ENCODE peak calls at places on chromosomes 7 and 10, in ten cellular contexts. Q is MM.1S, E is psoas muscle, M is skeletal muscle cell, R is BJ, L is colonic mucosa, K is sigmoid colon, U is tibial nerve, V is heart left ventricle, Z is tibial artery. N is an unnamed sample.
A peak's percentile ranks its signal among the peaks of the same experiment; 100 is the strongest.

GRCh38 chr7:31084226-31084625 is 32.1 kb downstream of the ADCYAP1R1 start:
- DNase-seq in R (no peak), M (no peak), U (no peak), E (no peak), K (peak; percentile 49), V (no peak), Z (no peak), Q (no peak), L (no peak), N (peak; percentile 23)

GRCh38 chr7:122833888-122834570 is 52.2 kb downstream of the CADPS2 start:
- DNase-seq in U (no peak), M (no peak), R (no peak), Z (no peak), L (no peak), V (no peak), K (no peak), Q (no peak), E (no peak), N (no peak)

GRCh38 chr7:50502001-50502684 is 52.0 kb upstream of the FIGNL1 start:
- DNase-seq in K (peak; percentile 95), Q (no peak), V (peak; percentile 85), U (peak; percentile 35), L (peak; percentile 44), M (peak; percentile 100), R (peak; percentile 47), E (peak; percentile 88), Z (peak; percentile 89), N (no peak)

GRCh38 chr7:145050415-145050814 is 214.6 kb upstream of the TPK1 start:
- DNase-seq in M (no peak), Z (no peak), R (no peak), Q (no peak), K (no peak), U (no peak), E (no peak), L (no peak), V (no peak), N (no peak)

GRCh38 chr7:146655928-146656797 is 539.6 kb downstream of the CNTNAP2 start:
- DNase-seq in M (no peak), V (no peak), R (no peak), U (no peak), K (no peak), Q (peak; percentile 94), L (no peak), E (no peak), Z (no peak), N (no peak)

GRCh38 chr7:155983176-155983815 is 171.0 kb upstream of the SHH start:
- DNase-seq in V (peak; percentile 14), M (no peak), Q (no peak), Z (no peak), E (no peak), U (peak; percentile 7), K (peak; percentile 51), R (no peak), L (no peak), N (no peak)

GRCh38 chr10:3400368-3400767 is 227.8 kb upstream of the PITRM1 start:
- DNase-seq in R (no peak), M (no peak), L (no peak), E (no peak), Q (no peak), K (no peak), U (no peak), V (no peak), Z (no peak), N (no peak)

GRCh38 chr7:2972531-2973161 is 71.0 kb downstream of the CARD11 start:
- DNase-seq in Q (no peak), E (no peak), K (peak; percentile 15), L (no peak), U (no peak), V (no peak), Z (no peak), R (no peak), M (no peak), N (no peak)

GRCh38 chr7:156827587-156828203 is 65.3 kb downstream of the LMBR1 start:
- DNase-seq in K (no peak), V (no peak), M (peak; percentile 1), E (no peak), Q (peak; percentile 22), Z (no peak), R (no peak), U (no peak), L (no peak), N (no peak)

GRCh38 chr7:51350195-51350896 is 33.7 kb upstream of the COBL start:
- DNase-seq in V (no peak), E (no peak), L (peak; percentile 85), U (no peak), Z (no peak), R (no peak), M (peak; percentile 46), K (no peak), Q (no peak), N (no peak)

GRCh38 chr7:84188811-84189405 is 5.7 kb downstream of the SEMA3A start:
- DNase-seq in M (no peak), L (no peak), V (no peak), Z (no peak), K (no peak), E (no peak), U (no peak), Q (peak; percentile 39), R (no peak), N (no peak)

GRCh38 chr10:28503114-28503513 is 29.8 kb upstream of the WAC start:
- DNase-seq in L (peak; percentile 83), K (no peak), E (no peak), U (no peak), Z (no peak), Q (no peak), R (no peak), M (no peak), V (peak; percentile 30), N (no peak)

GRCh38 chr10:124019886-124020797 is 73.3 kb downstream of the CHST15 start:
- DNase-seq in K (no peak), M (no peak), Q (no peak), U (no peak), Z (no peak), L (no peak), V (no peak), E (no peak), R (no peak), N (no peak)

GRCh38 chr7:6170571-6171531 is 101.6 kb downstream of the CYTH3 start:
- DNase-seq in V (no peak), M (no peak), R (no peak), L (no peak), K (no peak), E (no peak), Q (no peak), U (no peak), Z (no peak), N (no peak)
- H3K4me3 ChIP-seq in V (no peak overlapping the region), M (no peak overlapping the region), R (no peak overlapping the region), L (no peak overlapping the region), K (peak overlapping the region; percentile 15), E (peak overlapping the region; percentile 18), Q (no peak overlapping the region), U (no peak overlapping the region), Z (no peak overlapping the region), N (peak overlapping the region; percentile 14)

GRCh38 chr7:37212526-37212925 is 236.1 kb downstream of the ELMO1 start:
- DNase-seq in V (no peak), E (no peak), L (no peak), M (no peak), K (no peak), U (no peak), Z (no peak), Q (peak; percentile 60), R (no peak), N (no peak)
- H3K4me3 ChIP-seq in V (no peak overlapping the region), E (no peak overlapping the region), L (no peak overlapping the region), M (no peak overlapping the region), K (no peak overlapping the region), U (no peak overlapping the region), Z (no peak overlapping the region), Q (no peak overlapping the region), R (no peak overlapping the region), N (no peak overlapping the region)

DNA sequence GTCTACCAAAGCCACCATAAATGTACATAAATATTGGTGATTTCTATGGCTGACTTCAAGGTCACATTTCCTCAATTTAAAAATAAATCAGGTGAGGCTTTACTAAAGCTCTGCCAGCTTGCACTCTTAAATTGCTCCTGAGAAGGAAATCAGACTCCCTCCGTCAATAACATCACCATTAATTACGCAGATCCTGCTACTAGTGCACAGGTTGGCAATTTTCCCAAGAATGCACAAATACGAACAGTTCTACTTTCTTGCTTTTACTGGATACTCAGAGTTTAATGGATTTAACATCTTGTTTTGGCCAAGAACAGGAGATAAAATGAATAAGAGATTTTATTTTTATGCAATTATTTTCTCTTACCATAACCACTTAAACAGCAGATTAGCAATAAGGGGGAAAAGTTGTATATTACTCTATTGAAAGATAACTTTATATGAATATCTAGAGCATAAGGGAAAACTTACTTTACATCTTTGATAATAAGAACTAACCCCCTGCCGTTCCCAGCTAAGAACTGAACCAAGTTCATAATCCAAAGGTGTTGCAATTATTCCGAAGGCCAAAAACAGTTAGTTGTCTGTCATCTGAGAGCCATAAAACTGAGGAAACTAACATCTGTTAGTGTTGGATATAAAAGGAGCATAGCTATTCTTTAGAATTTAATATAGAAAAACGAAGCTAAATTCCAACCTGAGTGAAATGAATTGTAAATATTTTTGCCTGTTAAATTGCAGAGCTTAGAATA is 140.5 kb downstream of the TWIST1 start:
- DNase-seq in L (no peak), Z (no peak), V (no peak), K (no peak), R (no peak), M (no peak), E (no peak), U (no peak), Q (no peak), N (no peak)
- H3K4me3 ChIP-seq in L (no peak overlapping the region), Z (no peak overlapping the region), V (no peak overlapping the region), K (no peak overlapping the region), R (no peak overlapping the region), M (no peak overlapping the region), E (no peak overlapping the region), U (no peak overlapping the region), Q (no peak overlapping the region), N (no peak overlapping the region)

GRCh38 chr10:128417776-128418175 is 291.6 kb upstream of the MKI67 start:
- DNase-seq in L (no peak), Z (no peak), K (no peak), R (no peak), E (no peak), M (no peak), V (no peak), U (no peak), Q (no peak), N (no peak)

GRCh38 chr10:128418819-128419218 is 292.6 kb upstream of the MKI67 start:
- DNase-seq in E (no peak), M (no peak), L (no peak), Q (no peak), K (no peak), Z (no peak), V (no peak), U (no peak), R (no peak), N (no peak)

GRCh38 chr10:128414568-128414967 is 288.3 kb upstream of the MKI67 start:
- DNase-seq in Q (no peak), L (no peak), Z (no peak), K (no peak), E (no peak), R (no peak), U (no peak), M (no peak), V (no peak), N (no peak)

GRCh38 chr10:128419466-128420019 is 293.3 kb upstream of the MKI67 start:
- DNase-seq in K (no peak), V (no peak), E (no peak), U (no peak), L (no peak), M (no peak), Q (no peak), R (no peak), Z (no peak), N (no peak)

GRCh38 chr10:128416231-128416630 is 290.0 kb upstream of the MKI67 start:
- DNase-seq in L (no peak), V (no peak), R (no peak), E (no peak), M (no peak), Q (no peak), Z (no peak), K (no peak), U (no peak), N (no peak)
- H3K4me3 ChIP-seq in L (no peak overlapping the region), V (no peak overlapping the region), R (no peak overlapping the region), E (no peak overlapping the region), M (no peak overlapping the region), Q (no peak overlapping the region), Z (no peak overlapping the region), K (no peak overlapping the region), U (no peak overlapping the region), N (no peak overlapping the region)

N was measured in dorsolateral prefrontal cortex.